ENCODE peak calls at places on chromosomes 2 and 18, in seven cellular contexts. P is right atrium auricular region; C is activated naive CD8-positive, alpha-beta T cell treated with anti-CD3 and anti-CD28 coated beads for 36 hours; J is cardiac muscle cell; N is iris pigment epithelial cell; X is NCI-H748 treated with DMSO at 0.1 percent for 48 hours; M is cardiac fibroblast. R is an unnamed sample.

GRCh38 chr18:10797882-10798281 is 272.1 kb downstream of the NAPG start:
- DNase-seq in J (no peak), N (peak; percentile 14), P (no peak), M (no peak), X (no peak), C (no peak), R (peak; percentile 18)

GRCh38 chr2:184890311-184890710 is 292.0 kb downstream of the ZNF804A start:
- DNase-seq in J (no peak), C (no peak), M (no peak), P (no peak), N (peak; percentile 36), X (no peak), R (no peak)

GRCh38 chr18:73948497-73948896 is 199.1 kb downstream of the FBXO15 start:
- DNase-seq in J (peak; percentile 49), N (peak; percentile 37), M (peak; percentile 3), C (no peak), X (no peak), P (no peak), R (no peak)

GRCh38 chr2:192413812-192414424 is 219.2 kb upstream of the TMEFF2 start:
- DNase-seq in J (no peak), N (no peak), X (no peak), P (no peak), C (peak; percentile 0), M (no peak), R (peak; percentile 87)

GRCh38 chr2:197232010-197232409 is 78.6 kb downstream of the ANKRD44 start:
- DNase-seq in M (no peak), N (no peak), P (no peak), C (no peak), J (no peak), X (no peak), R (no peak)

GRCh38 chr2:198756166-198756565 is 701.6 kb downstream of the SATB2 start:
- DNase-seq in N (no peak), J (no peak), M (peak; percentile 11), P (no peak), X (no peak), C (no peak), R (no peak)

GRCh38 chr2:217687771-217688170 is 315.0 kb downstream of the TNS1 start:
- DNase-seq in C (no peak), P (no peak), J (no peak), M (no peak), N (no peak), X (no peak), R (no peak)

GRCh38 chr2:27178469-27178868 is 29.7 kb downstream of the TCF23 start:
- DNase-seq in X (no peak), J (no peak), M (no peak), N (no peak), C (no peak), P (no peak), R (no peak)

GRCh38 chr2:230144348-230144747 is 75.4 kb downstream of the SP110 start:
- DNase-seq in C (no peak), N (no peak), M (no peak), J (no peak), P (no peak), X (no peak), R (no peak)

GRCh38 chr2:9803023-9803805 is 40.1 kb upstream of the TAF1B start:
- DNase-seq in X (no peak), N (no peak), M (peak; percentile 29), P (no peak), C (no peak), J (no peak), R (no peak)

GRCh38 chr2:88159955-88160415 is 10.2 kb upstream of the THNSL2 start:
- DNase-seq in J (peak; percentile 82), M (peak; percentile 77), P (no peak), N (peak; percentile 61), C (peak; percentile 46), X (peak; percentile 8), R (peak; percentile 26)

GRCh38 chr2:29201979-29202378 is 86.8 kb downstream of the CLIP4 start:
- DNase-seq in X (no peak), P (no peak), C (no peak), J (no peak), N (no peak), M (no peak), R (no peak)

GRCh38 chr2:63842149-63843061 is 709 bp downstream of the UGP2 start:
- DNase-seq in J (peak; percentile 77), X (peak; percentile 21), M (peak; percentile 79), P (peak; percentile 62), N (peak; percentile 88), C (no peak), R (no peak)

GRCh38 chr18:23805898-23806297 is 116.6 kb downstream of the LAMA3 start:
- DNase-seq in X (no peak), M (peak; percentile 85), N (peak; percentile 42), P (no peak), J (peak; percentile 30), C (no peak), R (no peak)

GRCh38 chr2:182594286-182594685 is 121.8 kb upstream of the DNAJC10 start:
- DNase-seq in J (peak; percentile 58), P (no peak), C (no peak), N (peak; percentile 59), X (no peak), M (peak; percentile 59), R (no peak)

GRCh38 chr2:152097291-152098032 is 1.4 kb downstream of the CACNB4 start:
- DNase-seq in J (peak; percentile 30), M (peak; percentile 21), C (no peak), X (peak; percentile 12), N (peak; percentile 28), P (peak; percentile 61), R (no peak)